ENCODE peak calls at places on chromosomes 1 and 21, in five cellular contexts. A is trophoblast cell, K is H1, H is neuronal stem cell, I is mesenchymal stem cell. P is an unnamed sample.

GRCh38 chr1:33152685-33153432 is 29.0 kb downstream of the TRIM62 start:
- DNase-seq in I (peak; percentile 27), A (no peak), H (no peak), K (peak; percentile 70), P (peak; percentile 96)

GRCh38 chr1:89780721-89781120 is 40.1 kb upstream of the LRRC8D start:
- DNase-seq in K (no peak), I (peak; percentile 62), H (no peak), A (peak; percentile 89), P (no peak)

GRCh38 chr1:168483531-168483930 is 60.3 kb downstream of the XCL2 start:
- DNase-seq in A (peak; percentile 95), H (no peak), K (no peak), I (peak; percentile 58), P (no peak)

GRCh38 chr1:19070891-19071621 is 114.6 kb upstream of the IFFO2 start:
- DNase-seq in A (no peak), K (no peak), I (no peak), H (no peak), P (no peak)

GRCh38 chr1:228416217-228416971 is at the start of gene TRIM17:
- DNase-seq in K (peak; percentile 89), I (peak; percentile 50), A (peak; percentile 48), H (peak; percentile 69), P (peak; percentile 70)

GRCh38 chr1:67619080-67619479 is 65.9 kb upstream of the GADD45A start:
- DNase-seq in I (no peak), H (no peak), K (peak; percentile 8), A (no peak), P (no peak)

GRCh38 chr1:26239936-26240335 is 5.9 kb downstream of the CEP85 start:
- DNase-seq in A (no peak), H (no peak), K (no peak), I (no peak), P (no peak)

GRCh38 chr1:35171579-35171978 is 21.4 kb downstream of the SFPQ start:
- DNase-seq in A (no peak), I (no peak), H (no peak), K (no peak), P (no peak)

GRCh38 chr21:44423941-44424607 is 31.2 kb upstream of the LRRC3 start:
- DNase-seq in A (no peak), H (no peak), K (no peak), I (no peak), P (peak; percentile 29)

GRCh38 chr1:75724472-75725022 is at the start of gene ACADM:
- DNase-seq in H (peak; percentile 83), A (peak; percentile 79), K (peak; percentile 84), I (peak; percentile 89), P (peak; percentile 84)

GRCh38 chr1:36322786-36323635 is 434 bp downstream of the EVA1B start:
- DNase-seq in H (peak; percentile 33), I (peak; percentile 80), A (peak; percentile 36), K (peak; percentile 79), P (peak; percentile 70)

GRCh38 chr1:182189535-182190066 is 128.1 kb upstream of the ZNF648 start:
- DNase-seq in A (no peak), K (no peak), H (no peak), I (no peak), P (no peak)

GRCh38 chr1:32536764-32537163 is 2.5 kb upstream of the ZBTB8A start:
- DNase-seq in I (no peak), A (peak; percentile 75), H (no peak), K (no peak), P (no peak)

GRCh38 chr21:17798796-17799195 is 20.4 kb downstream of the C21orf91 start:
- DNase-seq in I (no peak), H (no peak), A (no peak), K (no peak), P (no peak)

GRCh38 chr1:239816090-239816812 is 275.4 kb upstream of the FMN2 start:
- DNase-seq in H (no peak), A (peak; percentile 89), K (no peak), I (peak; percentile 79), P (peak; percentile 78)

GRCh38 chr1:241899211-241899610 is 51.2 kb downstream of the EXO1 start:
- DNase-seq in H (no peak), I (no peak), A (no peak), K (no peak), P (no peak)

GRCh38 chr21:41432567-41433460 is 6.8 kb downstream of the MX1 start:
- DNase-seq in K (peak; percentile 16), H (no peak), A (no peak), I (no peak), P (peak; percentile 25)

GRCh38 chr1:39409055-39409816 is 82.2 kb upstream of the BMP8A start:
- DNase-seq in H (peak; percentile 31), I (peak; percentile 76), K (peak; percentile 76), A (peak; percentile 81), P (peak; percentile 78)

GRCh38 chr21:44994581-44995171 is 54.8 kb downstream of the SLX9 start:
- DNase-seq in I (no peak), A (no peak), K (no peak), H (no peak), P (no peak)

GRCh38 chr1:35807614-35808375 is at the start of gene AGO4:
- DNase-seq in I (peak; percentile 60), K (peak; percentile 79), A (peak; percentile 40), H (peak; percentile 67), P (peak; percentile 80)

GRCh38 chr1:59879556-59879955 is 47.0 kb downstream of the CYP2J2 start:
- DNase-seq in K (peak; percentile 75), H (peak; percentile 54), A (peak; percentile 89), I (peak; percentile 60), P (peak; percentile 63)

GRCh38 chr1:194280463-194280862 is 1094.0 kb upstream of the B3GALT2 start:
- DNase-seq in I (no peak), A (no peak), K (no peak), H (no peak), P (no peak)

GRCh38 chr1:11989669-11990068 is 9.4 kb downstream of the MFN2 start:
- DNase-seq in I (no peak), H (no peak), A (no peak), K (no peak), P (no peak)

GRCh38 chr1:162055062-162055461 is 14.4 kb upstream of the NOS1AP start:
- DNase-seq in A (no peak), I (peak; percentile 86), K (no peak), H (no peak), P (no peak)

GRCh38 chr21:15441060-15441493 is 288.7 kb upstream of the USP25 start:
- DNase-seq in H (peak; percentile 93), K (no peak), I (no peak), A (no peak), P (no peak)

GRCh38 chr1:3903141-3904005 is 3.3 kb upstream of the C1orf174 start:
- DNase-seq in I (peak; percentile 8), K (no peak), H (no peak), A (no peak), P (no peak)

GRCh38 chr1:56056438-56057312 is 522.7 kb downstream of the PLPP3 start:
- DNase-seq in H (no peak), K (no peak), A (peak; percentile 42), I (peak; percentile 65), P (no peak)

GRCh38 chr1:51237714-51238403 is 1.8 kb downstream of the RNF11 start:
- DNase-seq in H (peak; percentile 23), K (no peak), A (peak; percentile 42), I (peak; percentile 56), P (no peak)

GRCh38 chr1:211928993-211929637 is 98.6 kb upstream of the LPGAT1 start:
- DNase-seq in I (peak; percentile 31), A (peak; percentile 29), K (no peak), H (no peak), P (no peak)

GRCh38 chr1:201066986-201067385 is 43.5 kb upstream of the KIF21B start:
- DNase-seq in A (no peak), I (no peak), K (no peak), H (no peak), P (no peak)

GRCh38 chr1:33234131-33234530 is 22.2 kb upstream of the ZNF362 start:
- DNase-seq in I (no peak), H (no peak), A (no peak), K (no peak), P (no peak)

GRCh38 chr1:116379674-116380498 is 6.8 kb downstream of the ATP1A1 start:
- DNase-seq in I (no peak), A (peak; percentile 54), K (no peak), H (no peak), P (no peak)

DNA sequence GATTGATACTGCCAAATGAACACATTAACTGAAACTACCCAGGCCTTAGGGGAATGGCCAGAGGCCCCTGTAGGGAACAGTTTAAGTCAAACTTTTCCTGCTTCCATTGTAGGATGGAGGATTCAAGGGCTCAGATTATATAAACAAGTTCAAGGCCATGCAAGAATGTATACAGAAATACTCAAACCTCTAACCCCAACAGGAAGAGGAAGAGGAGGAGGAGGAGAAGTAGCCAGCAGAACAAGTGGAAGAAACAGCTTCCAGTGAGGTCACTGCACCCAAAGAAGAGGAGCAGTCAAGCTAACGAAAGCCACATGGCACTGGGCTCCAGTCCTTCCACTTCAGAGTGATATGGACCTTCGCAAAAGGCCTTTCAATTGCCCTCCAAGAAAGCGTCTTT is 328.2 kb downstream of the SMYD3 start:
- DNase-seq in I (peak; percentile 68), H (no peak), A (no peak), K (no peak), P (no peak)
- H2BK12ac ChIP-seq in I (no peak overlapping the region), H (no peak overlapping the region), A (no peak overlapping the region), K (no peak overlapping the region), P (no peak overlapping the region)

DNA sequence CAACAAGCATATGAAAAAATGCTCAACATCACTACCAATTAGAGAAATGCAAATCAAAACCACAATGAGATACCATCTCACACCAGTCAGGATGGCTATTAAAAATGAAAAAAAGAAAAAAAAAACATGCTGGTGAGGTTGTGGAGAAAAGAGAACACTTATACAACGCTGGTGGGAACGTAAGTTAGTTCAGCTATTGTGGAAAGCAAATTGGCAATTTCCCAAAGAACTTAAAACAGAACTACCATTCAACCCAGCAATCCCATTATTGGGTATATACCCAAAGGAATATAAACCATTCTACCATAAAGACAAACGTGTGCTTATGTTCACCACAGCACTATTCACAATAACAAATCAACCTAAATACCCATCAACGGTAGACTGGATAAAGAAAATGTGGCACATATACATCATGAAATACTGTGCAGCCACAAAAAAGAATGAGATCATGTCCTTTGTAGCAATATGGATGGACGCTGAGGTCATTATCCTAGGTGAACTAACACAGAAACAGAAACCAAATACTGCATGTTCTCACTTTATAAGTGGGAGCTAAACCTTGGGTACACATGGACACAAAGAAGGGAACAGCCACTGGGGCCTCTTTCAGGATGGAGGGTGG is 49.5 kb downstream of the LYST start:
- DNase-seq in I (no peak), H (no peak), A (no peak), K (no peak), P (no peak)
- H2BK12ac ChIP-seq in I (no peak overlapping the region), H (no peak overlapping the region), A (no peak overlapping the region), K (no peak overlapping the region), P (no peak overlapping the region)

GRCh38 chr1:235229868-235230267 is 68.8 kb upstream of the RBM34 start:
- DNase-seq in A (no peak), H (no peak), I (no peak), K (no peak), P (no peak)
- H2BK12ac ChIP-seq in A (no peak overlapping the region), H (no peak overlapping the region), I (no peak overlapping the region), K (no peak overlapping the region), P (no peak overlapping the region)

GRCh38 chr1:160752926-160753325 is 13.9 kb downstream of the SLAMF7 start:
- DNase-seq in A (no peak), H (no peak), I (no peak), K (no peak), P (no peak)

GRCh38 chr1:160755864-160756616 is 17.0 kb downstream of the SLAMF7 start:
- DNase-seq in H (no peak), A (no peak), K (no peak), I (no peak), P (no peak)

GRCh38 chr1:160750608-160751007 is 11.6 kb downstream of the SLAMF7 start:
- DNase-seq in A (no peak), K (no peak), H (no peak), I (no peak), P (no peak)

GRCh38 chr1:160756617-160757206 is 17.7 kb downstream of the SLAMF7 start:
- DNase-seq in A (no peak), K (no peak), H (no peak), I (no peak), P (no peak)

GRCh38 chr1:160753629-160754028 is 14.6 kb downstream of the SLAMF7 start:
- DNase-seq in I (no peak), A (no peak), K (no peak), H (no peak), P (no peak)
- H2BK12ac ChIP-seq in I (no peak overlapping the region), A (no peak overlapping the region), K (no peak overlapping the region), H (no peak overlapping the region), P (no peak overlapping the region)